ENCODE peak calls at places on chromosomes 6 and 20, in six cellular contexts. P, Z, K, W, U and V are unnamed samples. For H3K4me1, the result is how much of the 10 kb centered on the place peaks cover.

GRCh38 chr6:42269553-42269952 is 51.9 kb upstream of the MRPS10 start:
- DNase-seq in K (peak), W (no peak), Z (no peak), P (no peak), U (no peak), V (peak)

GRCh38 chr6:148441454-148441911 is 98.8 kb downstream of the SASH1 start:
- DNase-seq in Z (no peak), W (no peak), U (no peak), K (no peak), P (peak), V (peak)

GRCh38 chr20:54355631-54356280 is 119.6 kb upstream of the DOK5 start:
- DNase-seq in K (no peak), Z (no peak), P (peak), W (no peak), U (no peak), V (no peak)

GRCh38 chr6:69847507-69847812 is 18.9 kb upstream of the COL19A1 start:
- DNase-seq in Z (no peak), K (no peak), U (no peak), W (no peak), P (no peak), V (no peak)

GRCh38 chr20:57795347-57795697 is 85.5 kb upstream of the PMEPA1 start:
- DNase-seq in W (no peak), K (no peak), P (peak), Z (peak), U (peak), V (no peak)

GRCh38 chr6:159541296-159541695 is 151.7 kb downstream of the SOD2 start:
- DNase-seq in U (no peak), K (no peak), W (no peak), Z (no peak), P (no peak), V (no peak)

GRCh38 chr6:43817192-43817591 is 47.2 kb downstream of the VEGFA start:
- DNase-seq in W (no peak), Z (no peak), U (peak), P (peak), K (peak), V (peak)

GRCh38 chr6:103707596-103708325 is 1152.0 kb downstream of the HACE1 start:
- DNase-seq in U (no peak), P (no peak), K (no peak), Z (no peak), W (no peak), V (no peak)

GRCh38 chr20:15297059-15297875 is 959.9 kb upstream of the FLRT3 start:
- DNase-seq in U (no peak), P (no peak), Z (no peak), W (no peak), K (peak), V (no peak)

GRCh38 chr20:23163562-23163961 is 77.4 kb upstream of the CD93 start:
- DNase-seq in U (peak), Z (no peak), W (no peak), P (no peak), K (no peak), V (no peak)

GRCh38 chr6:108653864-108654402 is 93.2 kb downstream of the FOXO3 start:
- DNase-seq in P (peak), Z (peak), W (peak), U (peak), K (peak), V (no peak)
- H3K4me1 ChIP-seq in P (under half), Z (under half), W (half or more), U (half or more), K (half or more), V (under half)

GRCh38 chr6:3806169-3806922 is 42.8 kb upstream of the FAM50B start:
- DNase-seq in K (peak), W (no peak), U (no peak), Z (no peak), P (no peak), V (no peak)

GRCh38 chr6:3808189-3808588 is 41.0 kb upstream of the FAM50B start:
- DNase-seq in Z (no peak), U (no peak), P (no peak), W (no peak), K (no peak), V (no peak)

GRCh38 chr6:3804981-3805380 is 44.2 kb upstream of the FAM50B start:
- DNase-seq in Z (no peak), K (no peak), U (no peak), W (no peak), P (no peak), V (no peak)

GRCh38 chr6:3808759-3809514 is 40.2 kb upstream of the FAM50B start:
- DNase-seq in U (peak), W (no peak), Z (peak), P (peak), K (peak), V (no peak)

DNA sequence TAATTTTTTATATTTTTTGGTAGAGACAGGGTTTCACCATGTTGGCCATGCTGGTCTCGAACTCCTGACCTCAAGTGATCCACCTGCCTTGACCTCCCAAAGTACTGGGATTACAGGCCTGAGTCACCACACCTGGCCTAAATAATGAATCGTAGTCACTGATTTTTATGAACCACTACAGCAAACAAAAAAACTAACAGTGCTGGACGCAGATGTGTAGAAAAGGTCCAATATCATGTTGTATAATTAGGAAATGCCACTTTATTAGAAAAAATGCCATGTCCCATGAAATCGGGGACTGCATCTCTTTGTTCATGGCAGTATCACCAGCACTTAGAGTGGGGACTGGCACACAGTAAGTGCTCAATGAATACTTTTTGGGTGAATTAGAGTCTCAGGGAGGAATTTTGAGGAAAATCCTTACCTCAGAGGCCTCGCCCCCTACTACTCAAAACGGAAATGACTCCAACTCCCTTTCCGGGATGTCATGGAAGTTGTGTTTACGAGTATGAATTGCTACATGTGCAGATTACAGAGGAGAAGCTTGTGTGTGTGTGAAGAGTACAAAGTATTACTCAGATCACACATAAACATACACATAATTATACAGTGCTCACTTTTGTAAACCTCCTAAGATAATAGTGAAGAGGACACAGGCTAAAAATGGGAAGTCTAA is 43.6 kb upstream of the FAM50B start:
- DNase-seq in P (peak), W (no peak), U (no peak), Z (no peak), K (no peak), V (no peak)
- H3K27ac ChIP-seq in P (no peak), W (peak), U (peak), Z (peak), K (peak), V (no peak)

GRCh38 chr20:3782597-3782996 is 1.3 kb upstream of the SPEF1 start:
- DNase-seq in K (no peak), P (no peak), U (no peak), W (peak), Z (no peak), V (no peak)
- H3K4me1 ChIP-seq in K (half or more), P (under half), U (half or more), W (half or more), Z (under half), V (under half)

GRCh38 chr20:59017493-59018231 is 1.6 kb upstream of the TUBB1 start:
- DNase-seq in W (no peak), Z (peak), P (no peak), U (no peak), K (no peak), V (no peak)
- H3K27ac ChIP-seq in W (no peak), Z (no peak), P (no peak), U (peak), K (no peak), V (no peak)

GRCh38 chr6:53306819-53307347 is 41.9 kb downstream of the ELOVL5 start:
- DNase-seq in W (no peak), Z (no peak), U (no peak), P (no peak), K (no peak), V (no peak)

GRCh38 chr6:53299331-53299835 is 49.4 kb downstream of the ELOVL5 start:
- DNase-seq in P (no peak), W (no peak), K (no peak), U (no peak), Z (no peak), V (no peak)

GRCh38 chr6:53301801-53302537 is 46.8 kb downstream of the ELOVL5 start:
- DNase-seq in Z (no peak), W (no peak), K (no peak), P (no peak), U (no peak), V (no peak)

GRCh38 chr6:53300656-53301551 is 47.8 kb downstream of the ELOVL5 start:
- DNase-seq in K (no peak), U (peak), P (peak), W (peak), Z (no peak), V (no peak)

GRCh38 chr6:53302678-53303360 is 45.9 kb downstream of the ELOVL5 start:
- DNase-seq in W (no peak), Z (no peak), U (no peak), P (peak), K (no peak), V (peak)
- H3K4me1 ChIP-seq in W (half or more), Z (under half), U (half or more), P (under half), K (half or more), V (half or more)

GRCh38 chr6:130182466-130182865 is 40.3 kb downstream of the SAMD3 start:
- DNase-seq in Z (no peak), P (no peak), U (no peak), W (no peak), K (no peak), V (no peak)
- H3K27ac ChIP-seq in Z (no peak), P (no peak), U (no peak), W (no peak), K (no peak), V (no peak)

GRCh38 chr6:15437090-15437489 is 191.2 kb downstream of the JARID2 start:
- DNase-seq in W (no peak), K (no peak), U (no peak), Z (no peak), P (no peak), V (no peak)
- H3K4me1 ChIP-seq in W (half or more), K (half or more), U (half or more), Z (under half), P (under half), V (under half)

GRCh38 chr6:163577404-163577803 is 162.9 kb downstream of the QKI start:
- DNase-seq in P (no peak), U (no peak), W (no peak), K (no peak), Z (no peak), V (no peak)

GRCh38 chr6:163580311-163581030 is 166.0 kb downstream of the QKI start:
- DNase-seq in U (no peak), W (no peak), P (no peak), K (no peak), Z (no peak), V (no peak)

GRCh38 chr6:163583558-163583957 is 169.0 kb downstream of the QKI start:
- DNase-seq in P (no peak), U (no peak), W (no peak), K (no peak), Z (no peak), V (no peak)

GRCh38 chr6:163579111-163579879 is 164.8 kb downstream of the QKI start:
- DNase-seq in Z (no peak), W (no peak), U (peak), P (no peak), K (no peak), V (no peak)

GRCh38 chr6:163579880-163580295 is 165.4 kb downstream of the QKI start:
- DNase-seq in W (no peak), P (no peak), K (no peak), U (no peak), Z (no peak), V (no peak)
- H3K27ac ChIP-seq in W (no peak), P (peak), K (no peak), U (peak), Z (no peak), V (no peak)

GRCh38 chr6:111852704-111853103 is 20.5 kb downstream of the FYN start:
- DNase-seq in P (peak), Z (no peak), K (no peak), U (no peak), W (no peak), V (no peak)
- H3K4me1 ChIP-seq in P (under half), Z (under half), K (half or more), U (half or more), W (under half), V (half or more)

GRCh38 chr6:111832833-111833418 is 40.3 kb downstream of the FYN start:
- DNase-seq in P (no peak), K (no peak), Z (no peak), U (no peak), W (no peak), V (no peak)
- H3K27ac ChIP-seq in P (no peak), K (no peak), Z (no peak), U (peak), W (no peak), V (peak)